ENCODE peak calls at places on chromosomes 2 and 18, in nine cellular contexts. V is IMR-90, Q is Caco-2, M is WTC11, T is fibroblast of lung, G is glutamatergic neuron, H is colonic mucosa, N is epithelial cell of esophagus, J is fibroblast of the aortic adventitia. I is an unnamed sample.

GRCh38 chr2:200713704-200714064 is 98.0 kb upstream of the BZW1 start:
- DNase-seq in V (no peak), Q (no peak), M (no peak), T (no peak), G (no peak), H (no peak), N (no peak), J (no peak), I (no peak)

GRCh38 chr2:202831241-202831997 is 40.1 kb downstream of the ICA1L start:
- DNase-seq in V (peak; percentile 61), Q (peak; percentile 65), M (peak; percentile 36), T (peak; percentile 60), G (peak; percentile 29), H (peak; percentile 51), N (peak; percentile 61), J (peak; percentile 71), I (peak; percentile 35)

GRCh38 chr2:27989149-27989548 is 98.6 kb downstream of the BABAM2 start:
- DNase-seq in V (no peak), Q (no peak), M (no peak), T (peak; percentile 65), G (no peak), H (no peak), N (peak; percentile 88), J (no peak), I (no peak)

GRCh38 chr2:64654993-64655666 is 1.4 kb upstream of the SERTAD2 start:
- DNase-seq in V (no peak), Q (no peak), M (no peak), T (peak; percentile 45), G (no peak), H (no peak), N (no peak), J (peak; percentile 29), I (no peak)

GRCh38 chr2:129849559-129850160 is 129.8 kb upstream of the RAB6C start:
- DNase-seq in V (peak; percentile 78), Q (no peak), M (no peak), T (peak; percentile 58), G (no peak), H (no peak), N (peak; percentile 74), J (peak; percentile 87), I (no peak)

GRCh38 chr2:32632089-32632488 is 4.2 kb downstream of the TTC27 start:
- DNase-seq in V (peak; percentile 63), Q (no peak), M (no peak), T (peak; percentile 60), G (no peak), H (no peak), N (peak; percentile 53), J (peak; percentile 21), I (no peak)

GRCh38 chr2:115234175-115234574 is 791.7 kb downstream of the DPP10 start:
- DNase-seq in V (no peak), Q (no peak), M (no peak), T (no peak), G (no peak), H (no peak), N (no peak), J (no peak), I (no peak)

GRCh38 chr2:19643117-19643518 is 258.7 kb downstream of the TTC32 start:
- DNase-seq in V (peak; percentile 11), Q (no peak), M (no peak), T (no peak), G (no peak), H (no peak), N (no peak), J (no peak), I (no peak)

GRCh38 chr2:13558368-13558767 is 841.6 kb downstream of the TRIB2 start:
- DNase-seq in V (peak; percentile 56), Q (peak; percentile 75), M (no peak), T (peak; percentile 93), G (no peak), H (no peak), N (peak; percentile 95), J (no peak), I (no peak)

GRCh38 chr2:241546771-241547498 is 11.6 kb upstream of the BOK start:
- DNase-seq in V (peak; percentile 93), Q (peak; percentile 76), M (no peak), T (peak; percentile 96), G (no peak), H (no peak), N (peak; percentile 37), J (peak; percentile 92), I (no peak)

GRCh38 chr2:20513946-20514345 is 67.1 kb downstream of the RHOB start:
- DNase-seq in V (no peak), Q (no peak), M (no peak), T (no peak), G (no peak), H (no peak), N (no peak), J (no peak), I (no peak)

GRCh38 chr2:20181761-20182160 is 43.2 kb downstream of the SDC1 start:
- DNase-seq in V (no peak), Q (peak; percentile 14), M (no peak), T (no peak), G (peak; percentile 10), H (no peak), N (no peak), J (no peak), I (no peak)

GRCh38 chr2:9430316-9431293 is 7.2 kb downstream of the CPSF3 start:
- DNase-seq in V (peak; percentile 60), Q (no peak), M (no peak), T (peak; percentile 48), G (no peak), H (no peak), N (peak; percentile 28), J (peak; percentile 30), I (no peak)

GRCh38 chr2:189265696-189266320 is 86.2 kb upstream of the COL5A2 start:
- DNase-seq in V (peak; percentile 27), Q (no peak), M (no peak), T (peak; percentile 48), G (no peak), H (no peak), N (peak; percentile 71), J (no peak), I (no peak)

GRCh38 chr2:98507461-98507860 is 62.8 kb downstream of the INPP4A start:
- DNase-seq in V (no peak), Q (no peak), M (no peak), T (no peak), G (no peak), H (no peak), N (no peak), J (no peak), I (no peak)
- TF ChIP-seq CTCF in V (no peak), Q (no peak), M (no peak), T (no peak), G (no peak), H (no peak), N (no peak), J (no peak), I (no peak)

GRCh38 chr2:62527478-62528210 is 21.6 kb upstream of the TMEM17 start:
- DNase-seq in V (no peak), Q (no peak), M (no peak), T (no peak), G (no peak), H (no peak), N (no peak), J (no peak), I (no peak)
- TF ChIP-seq CTCF in V (no peak), Q (no peak), M (no peak), T (no peak), G (no peak), H (no peak), N (no peak), J (no peak), I (no peak)

GRCh38 chr18:74530584-74530862 is 3.8 kb upstream of the CNDP1 start:
- DNase-seq in V (no peak), Q (no peak), M (no peak), T (no peak), G (no peak), H (no peak), N (no peak), J (no peak), I (no peak)

GRCh38 chr18:74529811-74530583 is 4.3 kb upstream of the CNDP1 start:
- DNase-seq in V (no peak), Q (no peak), M (no peak), T (no peak), G (no peak), H (no peak), N (no peak), J (no peak), I (no peak)

GRCh38 chr18:74528913-74529312 is 5.4 kb upstream of the CNDP1 start:
- DNase-seq in V (no peak), Q (no peak), M (no peak), T (no peak), G (no peak), H (no peak), N (no peak), J (no peak), I (no peak)

GRCh38 chr18:74528478-74528877 is 5.8 kb upstream of the CNDP1 start:
- DNase-seq in V (no peak), Q (no peak), M (no peak), T (no peak), G (no peak), H (no peak), N (no peak), J (no peak), I (no peak)

DNA sequence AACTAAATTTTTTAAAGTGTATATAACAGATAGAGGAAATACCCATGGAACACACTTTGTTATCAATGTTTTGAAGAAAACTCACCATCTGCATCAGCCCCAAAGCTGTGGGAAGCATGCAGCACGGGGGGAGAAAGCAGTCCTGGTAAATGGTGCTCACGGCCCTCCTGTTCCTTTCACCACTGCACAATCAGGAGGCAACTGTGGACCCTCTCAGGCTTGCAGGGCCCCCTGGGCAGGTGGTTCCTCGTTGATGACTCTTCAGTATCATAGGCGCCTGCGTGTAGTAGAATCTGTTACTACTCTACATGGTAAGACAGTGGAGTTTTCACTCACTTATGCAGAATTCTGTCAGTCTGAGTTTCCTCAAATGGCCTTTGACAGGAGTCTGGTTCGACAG is 4.9 kb upstream of the CNDP1 start:
- DNase-seq in V (no peak), Q (no peak), M (no peak), T (no peak), G (no peak), H (no peak), N (no peak), J (no peak), I (no peak)
- TF ChIP-seq CTCF in V (no peak), Q (no peak), M (no peak), T (no peak), G (no peak), H (no peak), N (no peak), J (no peak), I (no peak)

DNA sequence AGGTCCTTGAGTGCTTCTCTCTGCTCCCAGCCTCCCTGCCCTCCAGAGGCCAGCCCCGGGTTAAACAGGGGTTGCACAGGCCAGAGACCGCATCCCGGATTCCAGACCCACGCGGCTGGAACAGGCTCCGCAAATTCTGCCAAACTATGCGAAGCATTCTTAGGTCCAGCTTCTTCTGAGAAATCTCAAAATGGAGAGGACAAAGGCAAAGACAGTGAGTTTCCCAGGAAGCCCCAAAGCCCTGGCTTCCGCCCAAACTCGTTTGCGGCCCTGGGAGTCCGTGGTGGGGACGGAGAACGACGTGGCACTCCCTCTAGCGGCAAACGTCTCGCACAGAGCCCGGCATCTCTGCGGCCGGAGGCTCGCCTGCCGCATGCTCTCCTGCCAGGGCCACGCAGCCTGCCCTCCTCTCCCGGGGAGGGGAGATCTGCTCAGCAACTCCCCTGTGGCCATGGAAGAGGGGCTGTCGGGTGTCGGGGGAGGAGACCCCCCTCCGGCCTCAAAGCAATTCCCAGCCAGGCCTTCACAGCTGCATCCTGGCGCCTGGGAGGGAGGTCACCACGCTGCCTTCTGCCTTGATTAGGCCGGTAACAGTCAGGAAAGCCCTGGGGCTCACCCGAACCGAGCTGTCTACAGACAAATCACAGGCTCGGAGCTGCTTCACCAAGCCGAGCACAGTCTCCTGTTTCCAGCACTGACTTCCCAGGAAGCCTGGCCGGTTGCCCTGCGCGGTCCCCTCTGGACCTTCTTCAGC is 33.4 kb upstream of the KLHL29 start:
- DNase-seq in V (peak; percentile 66), Q (peak; percentile 70), M (peak; percentile 85), T (peak; percentile 71), G (peak; percentile 92), H (peak; percentile 77), N (peak; percentile 68), J (peak; percentile 82), I (peak; percentile 91)
- TF ChIP-seq CTCF in V (peak; percentile 82), Q (peak; percentile 86), M (peak; percentile 65), T (peak; percentile 87), G (peak; percentile 89), H (peak; percentile 80), N (peak; percentile 84), J (peak; percentile 85), I (peak; percentile 93)

I was measured in neural crest cell.